ENCODE peak calls at places on chromosomes 6 and 20, in five cellular contexts. M is A549, Q is cardiac fibroblast, Z is Peyer's patch, N is spleen. H is an unnamed sample.

GRCh38 chr6:154474636-154475428 is 35.7 kb downstream of the CNKSR3 start:
- DNase-seq in Q (peak; percentile 79), N (peak; percentile 47), Z (no peak), M (peak; percentile 24), H (no peak)

GRCh38 chr20:17992847-17993508 is 24.2 kb downstream of the MGME1 start:
- DNase-seq in Z (no peak), N (no peak), M (no peak), Q (peak; percentile 26), H (no peak)

GRCh38 chr20:64025826-64026412 is 10.1 kb upstream of the C20orf204 start:
- DNase-seq in Z (no peak), M (no peak), N (no peak), Q (no peak), H (no peak)

GRCh38 chr6:158381214-158381613 is 68.9 kb downstream of the TULP4 start:
- DNase-seq in N (no peak), Z (no peak), Q (no peak), M (no peak), H (no peak)

GRCh38 chr6:112253842-112254816 is at the start of gene LAMA4:
- DNase-seq in Q (peak; percentile 92), N (peak; percentile 77), M (peak; percentile 5), Z (peak; percentile 51), H (no peak)

GRCh38 chr20:61023612-61024011 is 228.4 kb upstream of the CDH4 start:
- DNase-seq in M (no peak), Q (no peak), N (no peak), Z (no peak), H (no peak)

GRCh38 chr6:125631165-125631564 is 118.3 kb upstream of the HEY2 start:
- DNase-seq in Q (no peak), M (no peak), N (no peak), Z (no peak), H (no peak)

GRCh38 chr20:21047981-21048380 is 58.2 kb downstream of the LINC00237 start:
- DNase-seq in M (no peak), N (no peak), Q (no peak), Z (no peak), H (no peak)

GRCh38 chr6:157420497-157420896 is 39.5 kb downstream of the ZDHHC14 start:
- DNase-seq in Q (no peak), N (no peak), Z (no peak), M (no peak), H (no peak)

GRCh38 chr20:19210426-19211155 is 1.9 kb upstream of the SLC24A3 start:
- DNase-seq in Q (peak; percentile 42), N (no peak), M (no peak), Z (no peak), H (no peak)

GRCh38 chr20:50569864-50570836 is 60.0 kb downstream of the PTPN1 start:
- DNase-seq in Q (peak; percentile 58), M (peak; percentile 54), Z (no peak), N (no peak), H (no peak)

GRCh38 chr6:127053032-127053908 is 65.2 kb upstream of the RSPO3 start:
- DNase-seq in Z (no peak), M (no peak), N (no peak), Q (peak; percentile 10), H (no peak)

GRCh38 chr6:81937296-81937937 is 184.9 kb upstream of the TENT5A start:
- DNase-seq in Q (no peak), Z (no peak), M (no peak), N (no peak), H (no peak)

GRCh38 chr20:49028684-49029083 is 17.4 kb upstream of the CSE1L start:
- DNase-seq in M (peak; percentile 48), Z (no peak), Q (peak; percentile 48), N (no peak), H (no peak)

GRCh38 chr6:26351544-26351953 is 13.4 kb upstream of the BTN3A2 start:
- DNase-seq in M (peak; percentile 94), Z (no peak), N (no peak), Q (peak; percentile 84), H (no peak)

GRCh38 chr20:50388733-50389436 is 121.3 kb upstream of the PTPN1 start:
- DNase-seq in N (no peak), M (no peak), Q (no peak), Z (peak; percentile 71), H (no peak)

GRCh38 chr20:1319462-1319861 is 9.5 kb downstream of the SDCBP2 start:
- DNase-seq in N (peak; percentile 55), Z (no peak), M (no peak), Q (no peak), H (no peak)

GRCh38 chr6:169950558-169950957 is 199.1 kb downstream of the ERMARD start:
- DNase-seq in Q (peak; percentile 19), M (peak; percentile 22), Z (peak; percentile 47), N (no peak), H (no peak)
- TF ChIP-seq CTCF in Q (no peak), M (no peak), Z (peak; percentile 41), N (peak; percentile 49), H (peak; percentile 46)

GRCh38 chr20:23257848-23258746 is 92.5 kb upstream of the NXT1 start:
- DNase-seq in Z (no peak), M (no peak), N (no peak), Q (peak; percentile 95), H (no peak)
- TF ChIP-seq CTCF in Z (no peak), M (no peak), N (no peak), Q (no peak), H (no peak)

DNA sequence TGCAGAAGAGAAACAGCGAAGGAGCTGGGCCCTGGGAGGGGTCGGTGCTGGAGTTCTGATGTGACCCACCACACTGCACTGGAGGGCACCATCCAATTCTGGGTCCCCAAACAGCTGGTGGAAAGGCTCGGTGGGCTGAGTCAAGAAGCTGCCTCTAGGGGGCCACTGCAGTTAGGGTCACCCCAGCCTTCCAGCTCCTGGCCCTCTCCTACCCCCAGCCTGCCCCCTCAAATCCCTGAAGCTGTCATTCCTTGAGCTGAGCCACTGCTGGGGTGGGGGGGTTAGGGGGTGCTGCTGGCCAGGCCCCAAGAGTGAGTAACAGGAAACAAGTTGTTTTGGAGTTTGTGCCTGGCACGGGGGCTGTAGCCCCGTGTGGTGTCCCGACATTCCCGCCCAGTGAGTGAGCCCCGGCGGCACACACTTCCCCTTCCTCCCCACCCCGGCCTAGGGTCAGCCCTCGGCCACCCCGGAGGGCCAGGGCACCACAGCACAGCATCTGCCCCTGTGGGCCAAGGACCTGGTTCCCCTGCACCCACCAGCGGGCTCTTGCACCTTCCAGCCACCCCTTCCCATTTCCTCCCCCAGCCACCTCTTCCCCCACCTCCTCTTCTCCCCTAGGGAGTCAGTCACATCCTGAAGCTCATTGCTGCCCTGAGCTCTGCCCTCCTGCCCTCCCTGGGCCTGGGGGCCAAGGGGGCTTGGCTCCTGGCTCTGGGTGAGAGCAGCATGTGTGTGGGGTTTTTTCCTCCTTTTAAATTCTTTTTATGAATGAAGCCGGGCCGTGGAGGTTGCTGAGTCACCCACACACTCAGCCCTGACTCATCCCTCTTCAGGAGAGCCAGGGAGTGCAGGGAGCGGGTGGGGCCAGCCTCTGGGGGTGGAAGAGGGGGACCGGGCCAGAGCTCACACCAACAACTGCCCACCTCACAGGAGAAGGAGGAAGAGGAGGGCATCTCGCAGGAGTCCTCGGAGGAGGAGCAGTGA is 4.6 kb downstream of the SMIM29 start:
- DNase-seq in M (peak; percentile 91), N (peak; percentile 81), Q (peak; percentile 86), Z (no peak), H (peak; percentile 80)
- TF ChIP-seq CTCF in M (peak; percentile 19), N (peak; percentile 43), Q (peak; percentile 41), Z (no peak), H (peak; percentile 63)

GRCh38 chr6:109095821-109096084 is 446 bp downstream of the CEP57L1 start:
- DNase-seq in Z (no peak), M (no peak), Q (no peak), N (no peak), H (no peak)

GRCh38 chr6:109093732-109094131 is 914 bp downstream of the SESN1 start:
- DNase-seq in Z (no peak), Q (no peak), N (no peak), M (no peak), H (no peak)

GRCh38 chr6:109096198-109096597 is 891 bp downstream of the CEP57L1 start:
- DNase-seq in N (no peak), M (no peak), Z (no peak), Q (no peak), H (no peak)

GRCh38 chr6:109095036-109095820 is at the start of gene CEP57L1:
- DNase-seq in Q (peak; percentile 98), N (peak; percentile 99), M (peak; percentile 95), Z (peak; percentile 93), H (peak; percentile 97)

DNA sequence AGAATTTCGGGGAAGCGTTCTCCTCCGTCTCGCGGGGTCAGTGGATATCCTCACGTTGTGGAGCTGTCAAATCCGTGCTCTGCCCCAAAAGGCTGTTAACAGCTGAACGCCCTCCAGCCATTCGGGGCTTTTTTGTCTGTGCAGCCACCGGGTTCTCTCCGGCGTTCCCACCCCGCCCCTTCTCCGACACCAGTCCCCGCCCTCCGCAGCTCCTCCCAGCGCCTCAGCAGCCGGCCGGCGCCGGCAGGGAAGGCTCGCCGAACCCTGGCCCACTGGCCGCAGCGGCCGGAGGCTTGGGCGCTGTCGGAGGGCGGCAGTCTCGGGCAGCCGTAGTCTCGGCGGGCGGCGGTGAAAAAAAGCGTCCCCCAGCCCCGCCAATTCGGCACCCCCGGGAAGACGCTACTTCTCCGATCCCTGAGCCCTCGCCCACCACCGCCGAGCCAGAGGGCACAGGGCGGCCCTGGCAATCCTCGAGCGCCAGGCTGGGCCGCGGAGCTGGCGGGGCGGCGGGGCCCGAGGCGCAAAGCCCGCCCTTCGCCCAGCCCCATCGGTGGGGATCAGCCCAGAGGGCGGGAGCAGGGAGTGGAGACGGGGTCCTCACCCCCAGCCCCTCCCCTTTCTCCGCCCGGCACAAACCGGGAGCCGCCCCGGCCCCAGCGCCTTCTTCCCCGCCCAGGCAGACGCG is at the start of gene SESN1:
- DNase-seq in M (peak; percentile 96), N (peak; percentile 98), Z (peak; percentile 98), Q (peak; percentile 100), H (peak; percentile 99)
- TF ChIP-seq CTCF in M (no peak), N (peak; percentile 16), Z (peak; percentile 23), Q (no peak), H (no peak)

DNA sequence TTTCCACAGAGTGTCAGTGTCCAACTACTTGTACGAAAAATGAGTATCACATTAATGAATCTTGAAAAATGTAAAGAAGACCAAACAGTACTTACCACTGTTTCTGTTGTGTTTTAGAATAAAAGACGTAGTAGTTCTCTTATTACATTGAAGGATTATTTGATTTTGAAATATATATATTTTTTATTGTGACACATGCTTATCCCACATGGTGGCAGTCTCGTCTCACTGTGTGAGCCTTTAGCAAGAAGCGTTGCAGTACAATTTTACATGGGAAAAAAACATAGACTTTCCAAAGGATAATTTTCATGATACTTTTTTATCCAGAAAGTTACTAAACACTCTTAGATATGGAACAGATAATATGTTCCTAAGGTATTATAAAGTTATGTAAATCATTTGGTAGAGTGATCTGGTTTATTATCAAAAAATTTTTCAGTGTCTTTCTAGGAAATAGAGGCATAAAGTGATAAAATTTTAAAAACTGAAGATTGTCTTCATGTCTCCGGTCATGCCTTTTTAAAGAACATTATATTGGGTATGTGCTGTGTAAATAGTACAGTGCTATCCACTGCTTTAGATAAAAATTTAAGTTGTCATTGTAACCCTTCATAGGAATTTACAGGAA is 117.5 kb upstream of the SAMD5 start:
- DNase-seq in M (peak; percentile 29), N (no peak), Z (no peak), Q (peak; percentile 40), H (no peak)
- TF ChIP-seq CTCF in M (peak; percentile 52), N (no peak), Z (peak; percentile 22), Q (peak; percentile 18), H (peak; percentile 85)

H was measured in chondrocyte.